ENCODE peak calls at places on chromosomes 6 and 20, in five cellular contexts. G is uterus, Q is sigmoid colon, W is Peyer's patch, N is A549. A is an unnamed sample.

GRCh38 chr6:25660512-25660911 is 8.5 kb downstream of the SCGN start:
- DNase-seq in Q (no peak), N (peak; percentile 67), G (no peak), W (no peak), A (peak; percentile 6)

GRCh38 chr6:51542466-51542865 is 544.9 kb downstream of the PKHD1 start:
- DNase-seq in W (no peak), Q (no peak), N (no peak), G (no peak), A (no peak)

GRCh38 chr6:44143731-44144130 is 14.9 kb upstream of the CAPN11 start:
- DNase-seq in Q (no peak), G (no peak), N (no peak), W (no peak), A (no peak)

GRCh38 chr6:14310955-14311354 is 193.4 kb downstream of the CD83 start:
- DNase-seq in N (no peak), G (no peak), Q (no peak), W (no peak), A (no peak)

GRCh38 chr20:44738779-44739477 is 6.7 kb upstream of the KCNK15 start:
- DNase-seq in Q (no peak), N (peak; percentile 95), W (no peak), G (peak; percentile 72), A (peak; percentile 44)

GRCh38 chr6:106608080-106608668 is 21.1 kb downstream of the RTN4IP1 start:
- DNase-seq in G (no peak), N (peak; percentile 15), Q (no peak), W (no peak), A (peak; percentile 77)

GRCh38 chr6:28218312-28219248 is 6.5 kb upstream of the ZSCAN9 start:
- DNase-seq in N (peak; percentile 46), Q (peak; percentile 87), G (peak; percentile 51), W (peak; percentile 89), A (peak; percentile 86)

GRCh38 chr6:45310118-45310788 is 17.9 kb upstream of the RUNX2 start:
- DNase-seq in Q (no peak), N (no peak), W (no peak), G (no peak), A (no peak)

GRCh38 chr6:21099338-21100314 is 493.9 kb upstream of the SOX4 start:
- DNase-seq in G (no peak), W (no peak), Q (no peak), N (no peak), A (no peak)

GRCh38 chr6:139367810-139368321 is 6.6 kb downstream of the CITED2 start:
- DNase-seq in W (no peak), G (no peak), Q (no peak), N (no peak), A (no peak)

GRCh38 chr6:14695579-14695978 is 550.3 kb upstream of the JARID2 start:
- DNase-seq in Q (no peak), G (no peak), N (no peak), W (no peak), A (no peak)

GRCh38 chr6:139479433-139480222 is 105.2 kb upstream of the CITED2 start:
- DNase-seq in G (no peak), N (no peak), Q (no peak), W (no peak), A (no peak)

GRCh38 chr6:163253556-163254213 is 160.8 kb upstream of the QKI start:
- DNase-seq in W (no peak), Q (no peak), N (no peak), G (no peak), A (no peak)

GRCh38 chr6:8085053-8085511 is 17.3 kb downstream of the EEF1E1 start:
- DNase-seq in Q (no peak), G (no peak), W (no peak), N (no peak), A (peak; percentile 41)

GRCh38 chr6:73585566-73586415 is 65.0 kb upstream of the EEF1A1 start:
- DNase-seq in Q (no peak), N (peak; percentile 48), W (no peak), G (peak; percentile 71), A (peak; percentile 86)

GRCh38 chr20:46215913-46216707 is 92.2 kb downstream of the CDH22 start:
- DNase-seq in W (no peak), Q (no peak), N (peak; percentile 70), G (no peak), A (peak; percentile 58)

GRCh38 chr6:113825776-113826175 is 31.4 kb upstream of the MARCKS start:
- DNase-seq in W (peak; percentile 60), N (no peak), G (peak; percentile 42), Q (peak; percentile 94), A (no peak)

GRCh38 chr6:136738178-136739057 is 53.9 kb downstream of the MAP3K5 start:
- DNase-seq in Q (no peak), N (no peak), G (peak; percentile 42), W (no peak), A (no peak)

GRCh38 chr6:138226701-138227315 is 8.5 kb upstream of the PBOV1 start:
- DNase-seq in Q (no peak), W (no peak), N (no peak), G (no peak), A (no peak)

GRCh38 chr20:21618697-21619421 is 86.6 kb upstream of the PAX1 start:
- DNase-seq in N (no peak), G (no peak), W (no peak), Q (no peak), A (no peak)

GRCh38 chr6:128487746-128488145 is 32.7 kb downstream of the PTPRK start:
- DNase-seq in W (no peak), G (no peak), N (no peak), Q (no peak), A (no peak)

GRCh38 chr6:170524188-170524535 is 28.9 kb downstream of the PSMB1 start:
- DNase-seq in W (no peak), Q (no peak), N (no peak), G (no peak), A (no peak)

GRCh38 chr6:160891690-160892089 is 99.9 kb upstream of the MAP3K4 start:
- DNase-seq in N (no peak), G (no peak), W (no peak), Q (no peak), A (no peak)

GRCh38 chr20:58393299-58393698 is 4.3 kb downstream of the VAPB start:
- DNase-seq in G (no peak), N (no peak), Q (no peak), W (no peak), A (no peak)

GRCh38 chr6:42610416-42610815 is 46.6 kb downstream of the UBR2 start:
- DNase-seq in Q (no peak), W (no peak), G (no peak), N (no peak), A (no peak)
- TF ChIP-seq POLR2A in Q (no peak), W (no peak), G (no peak), N (no peak), A (no peak)

GRCh38 chr6:152993431-152993830 is 9.1 kb downstream of the MTRF1L start:
- DNase-seq in N (peak; percentile 19), W (no peak), Q (no peak), G (no peak), A (no peak)
- TF ChIP-seq POLR2A in N (no peak), W (no peak), Q (no peak), G (no peak), A (no peak)

GRCh38 chr20:63270606-63271325 is 1.8 kb upstream of the ARFGAP1 start:
- DNase-seq in N (no peak), W (no peak), Q (no peak), G (no peak), A (peak; percentile 66)
- TF ChIP-seq POLR2A in N (no peak), W (no peak), Q (no peak), G (no peak), A (no peak)

GRCh38 chr20:63864978-63865640 is at the start of gene TPD52L2:
- DNase-seq in W (peak; percentile 99), Q (peak; percentile 99), N (peak; percentile 98), G (peak; percentile 99), A (peak; percentile 98)
- TF ChIP-seq POLR2A in W (peak; percentile 96), Q (peak; percentile 83), N (peak; percentile 68), G (peak; percentile 85), A (peak; percentile 93)

GRCh38 chr6:33203443-33204164 is 851 bp upstream of the HSD17B8 start:
- DNase-seq in Q (no peak), N (no peak), G (no peak), W (no peak), A (no peak)

GRCh38 chr6:33205172-33206026 is 944 bp downstream of the HSD17B8 start:
- DNase-seq in W (no peak), G (no peak), N (peak; percentile 46), Q (peak; percentile 58), A (peak; percentile 51)

GRCh38 chr6:33204165-33204414 is 365 bp upstream of the HSD17B8 start:
- DNase-seq in W (no peak), G (no peak), N (no peak), Q (no peak), A (no peak)

GRCh38 chr6:33206027-33206863 is 1.8 kb downstream of the HSD17B8 start:
- DNase-seq in Q (no peak), N (no peak), G (no peak), W (no peak), A (peak; percentile 32)

DNA sequence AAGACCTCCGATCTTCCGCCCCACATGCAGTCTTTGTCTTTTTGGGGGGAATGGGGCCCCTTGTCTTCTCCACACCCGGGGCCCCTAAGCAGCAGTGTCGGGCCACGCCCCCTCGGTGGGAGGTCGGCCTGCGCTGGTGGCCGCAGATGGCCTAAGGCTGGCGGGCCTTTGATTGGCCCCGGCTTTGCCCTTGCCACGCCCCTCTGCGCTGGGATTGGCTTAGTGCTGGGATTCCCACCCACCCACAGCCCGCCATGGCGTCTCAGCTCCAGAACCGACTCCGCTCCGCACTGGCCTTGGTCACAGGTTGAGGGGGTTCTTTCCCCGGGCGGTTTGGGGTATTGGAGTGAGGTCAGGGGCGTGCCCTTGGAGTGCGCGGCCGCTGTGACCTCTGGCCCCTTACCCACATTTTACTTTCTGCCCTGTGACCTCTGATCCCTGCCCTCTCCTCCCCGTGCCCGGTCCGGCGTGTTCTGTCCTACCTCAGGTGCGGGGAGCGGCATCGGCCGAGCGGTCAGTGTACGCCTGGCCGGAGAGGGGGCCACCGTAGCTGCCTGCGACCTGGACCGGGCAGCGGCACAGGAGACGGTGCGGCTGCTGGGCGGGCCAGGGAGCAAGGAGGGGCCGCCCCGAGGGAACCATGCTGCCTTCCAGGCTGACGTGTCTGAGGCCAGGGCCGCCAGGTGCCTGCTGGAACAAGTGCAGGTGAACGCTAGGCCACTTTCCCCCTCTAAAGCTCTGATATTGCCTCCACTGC is at the start of gene HSD17B8:
- DNase-seq in Q (peak; percentile 97), G (peak; percentile 90), N (peak; percentile 90), W (peak; percentile 96), A (peak; percentile 93)
- TF ChIP-seq POLR2A in Q (no peak), G (peak; percentile 48), N (peak; percentile 13), W (peak; percentile 56), A (peak; percentile 59)

A was measured in erythroblast.